ENCODE peak calls at places on chromosomes 4 and X, in six cellular contexts. Y is T-helper 17 cell, X is H4, P is SIG-M5, D is globus pallidus, K is amniotic epithelial cell. R is an unnamed sample.

GRCh38 chrX:581717-582116 is 48.9 kb upstream of the SHOX start:
- DNase-seq in X (peak), K (no peak), P (no peak), D (no peak), Y (no peak), R (no peak)

GRCh38 chr4:119872344-119873031 is 194.2 kb downstream of the MAD2L1 start:
- DNase-seq in D (no peak), P (no peak), X (no peak), K (peak), Y (no peak), R (no peak)

GRCh38 chr4:4204401-4204745 is 22.4 kb downstream of the OTOP1 start:
- DNase-seq in K (no peak), X (no peak), D (no peak), P (no peak), Y (no peak), R (no peak)

GRCh38 chrX:103678199-103678993 is 8.1 kb downstream of the MORF4L2 start:
- DNase-seq in X (peak), D (no peak), Y (no peak), K (peak), P (no peak), R (no peak)

GRCh38 chrX:97267376-97267775 is 383.7 kb downstream of the RPA4 start:
- DNase-seq in K (peak), P (no peak), X (no peak), Y (no peak), D (no peak), R (no peak)

GRCh38 chr4:55181606-55182005 is 56.2 kb upstream of the KDR start:
- DNase-seq in D (no peak), K (peak), Y (no peak), P (no peak), X (peak), R (no peak)

GRCh38 chr4:82522472-82522871 is 39.3 kb downstream of the TMEM150C start:
- DNase-seq in Y (no peak), K (no peak), X (no peak), D (no peak), P (no peak), R (no peak)

GRCh38 chr4:7890635-7891393 is 48.8 kb downstream of the AFAP1 start:
- DNase-seq in X (peak), D (no peak), Y (no peak), K (peak), P (no peak), R (peak)

GRCh38 chr4:38177035-38177791 is 217.0 kb downstream of the PTTG2 start:
- DNase-seq in X (peak), K (peak), D (no peak), Y (peak), P (no peak), R (no peak)

GRCh38 chr4:181971411-181971810 is 271.8 kb upstream of the TENM3 start:
- DNase-seq in Y (no peak), D (no peak), X (peak), P (no peak), K (peak), R (no peak)

GRCh38 chrX:107861056-107861455 is 35.4 kb downstream of the MID2 start:
- DNase-seq in X (no peak), Y (no peak), K (peak), P (no peak), D (no peak), R (no peak)

GRCh38 chr4:158873795-158874359 is 105.1 kb downstream of the FNIP2 start:
- DNase-seq in D (no peak), K (peak), P (no peak), X (peak), Y (no peak), R (no peak)

GRCh38 chr4:169158860-169159259 is 111.9 kb downstream of the SH3RF1 start:
- DNase-seq in P (no peak), D (no peak), Y (no peak), K (no peak), X (no peak), R (no peak)

GRCh38 chr4:155780773-155781172 is 22.0 kb downstream of the GUCY1B1 start:
- DNase-seq in D (no peak), P (no peak), X (no peak), Y (no peak), K (no peak), R (no peak)

GRCh38 chr4:25863347-25863784 is 578 bp upstream of the SEL1L3 start:
- DNase-seq in X (no peak), K (no peak), P (no peak), D (no peak), Y (no peak), R (no peak)

GRCh38 chr4:82799006-82799881 is 648 bp upstream of the SCD5 start:
- DNase-seq in D (no peak), X (no peak), P (no peak), Y (no peak), K (no peak), R (no peak)

GRCh38 chr4:7366180-7366957 is 68.4 kb downstream of the PSAPL1 start:
- DNase-seq in D (no peak), K (no peak), Y (no peak), P (no peak), X (no peak), R (no peak)

GRCh38 chr4:23889814-23890269 is at the start of gene PPARGC1A:
- DNase-seq in X (peak), K (peak), Y (no peak), D (peak), P (no peak), R (peak)

GRCh38 chrX:49041683-49042529 is 1.3 kb downstream of the TFE3 start:
- DNase-seq in P (no peak), Y (no peak), X (peak), D (peak), K (peak), R (no peak)

GRCh38 chrX:140817943-140818342 is 108.4 kb downstream of the LINC00632 start:
- DNase-seq in D (no peak), Y (no peak), X (peak), P (no peak), K (peak), R (no peak)

GRCh38 chrX:153381684-153382532 is 19.2 kb downstream of the PNMA6E start:
- DNase-seq in D (peak), Y (no peak), K (peak), P (no peak), X (peak), R (no peak)

GRCh38 chr4:47427936-47428335 is 35.6 kb downstream of the COMMD8 start:
- DNase-seq in D (no peak), Y (no peak), X (no peak), P (no peak), K (no peak), R (no peak)

GRCh38 chr4:95637047-95637600 is 88.4 kb upstream of the UNC5C start:
- DNase-seq in D (peak), P (no peak), K (peak), Y (no peak), X (peak), R (no peak)

GRCh38 chr4:150493846-150494245 is 88.1 kb upstream of the MAB21L2 start:
- DNase-seq in X (no peak), Y (no peak), K (peak), P (no peak), D (no peak), R (no peak)

GRCh38 chr4:81377231-81377630 is 94.5 kb downstream of the RASGEF1B start:
- DNase-seq in P (no peak), D (no peak), X (no peak), Y (no peak), K (no peak), R (no peak)

GRCh38 chr4:183330841-183331240 is 8.6 kb upstream of the CLDN24 start:
- DNase-seq in X (no peak), P (no peak), D (no peak), K (peak), Y (no peak), R (no peak)

GRCh38 chr4:99091174-99091573 is 2.6 kb upstream of the ADH5 start:
- DNase-seq in X (no peak), K (no peak), D (no peak), P (no peak), Y (no peak), R (no peak)

GRCh38 chr4:187558391-187558790 is 437.2 kb upstream of the ZFP42 start:
- DNase-seq in X (no peak), K (no peak), P (no peak), D (no peak), Y (no peak), R (no peak)

GRCh38 chr4:186719925-186720694 is 3.5 kb downstream of the FAT1 start:
- DNase-seq in P (no peak), K (peak), X (peak), Y (no peak), D (no peak), R (no peak)

R was measured in putamen.